ENCODE peak calls at places on chromosomes 11 and 22, in five cellular contexts. H is endodermal cell; M is kidney; P is stimulated activated CD8-positive, alpha-beta memory T cell treated with anti-CD3 and anti-CD28 coated beads, Interleukin-12 subunit alpha, Interleukin-12 subunit beta, amount 100 ng/mL, for 1 hour; E is ELR. I is an unnamed sample.

GRCh38 chr11:101914737-101915426 is at the start of gene CEP126:
- DNase-seq in H (peak; percentile 98), M (peak; percentile 98), P (peak; percentile 89), E (peak; percentile 95), I (peak; percentile 85)

GRCh38 chr11:75319035-75319877 is 32.2 kb downstream of the ARRB1 start:
- DNase-seq in H (no peak), M (peak; percentile 70), P (no peak), E (no peak), I (no peak)

GRCh38 chr11:104897891-104898684 is at the start of gene CASP12:
- DNase-seq in H (no peak), M (no peak), P (no peak), E (no peak), I (no peak)

GRCh38 chr11:75428301-75428724 is 4.7 kb downstream of the KLHL35 start:
- DNase-seq in H (peak; percentile 83), M (peak; percentile 91), P (peak; percentile 39), E (peak; percentile 64), I (peak; percentile 80)

GRCh38 chr11:116376054-116376453 is 396.7 kb downstream of the BUD13 start:
- DNase-seq in H (no peak), M (no peak), P (no peak), E (no peak), I (no peak)

GRCh38 chr11:76152741-76153608 is 53.3 kb downstream of the WNT11 start:
- DNase-seq in H (peak; percentile 63), M (no peak), P (no peak), E (no peak), I (no peak)

GRCh38 chr22:39084666-39085065 is 7.6 kb downstream of the APOBEC3G start:
- DNase-seq in H (no peak), M (no peak), P (no peak), E (no peak), I (no peak)

GRCh38 chr11:65213322-65214211 is 31.8 kb downstream of the CAPN1 start:
- DNase-seq in H (peak; percentile 81), M (peak; percentile 75), P (no peak), E (peak; percentile 16), I (no peak)

GRCh38 chr11:77642228-77642627 is 4.6 kb upstream of the CLNS1A start:
- DNase-seq in H (no peak), M (no peak), P (no peak), E (no peak), I (no peak)

GRCh38 chr11:30128269-30128932 is 102.4 kb upstream of the FSHB start:
- DNase-seq in H (peak; percentile 56), M (no peak), P (no peak), E (peak; percentile 49), I (peak; percentile 46)

GRCh38 chr11:75262436-75262835 is 21.9 kb downstream of the TPBGL start:
- DNase-seq in H (peak; percentile 58), M (peak; percentile 25), P (no peak), E (no peak), I (no peak)

GRCh38 chr11:75317446-75318122 is 33.9 kb downstream of the ARRB1 start:
- DNase-seq in H (peak; percentile 66), M (peak; percentile 59), P (no peak), E (no peak), I (no peak)

GRCh38 chr11:101863361-101863760 is 51.4 kb upstream of the CEP126 start:
- DNase-seq in H (no peak), M (no peak), P (no peak), E (peak; percentile 85), I (peak; percentile 66)

GRCh38 chr11:78197816-78198215 is 9.1 kb downstream of the USP35 start:
- DNase-seq in H (no peak), M (no peak), P (no peak), E (no peak), I (no peak)

GRCh38 chr11:59923813-59924212 is 14.4 kb upstream of the OOSP1 start:
- DNase-seq in H (peak; percentile 59), M (no peak), P (no peak), E (no peak), I (no peak)

GRCh38 chr11:3196161-3197043 is 22.2 kb downstream of the MRGPRG start:
- DNase-seq in H (peak; percentile 55), M (peak; percentile 72), P (no peak), E (no peak), I (no peak)

GRCh38 chr11:61187505-61188130 is 15.7 kb upstream of the PGA3 start:
- DNase-seq in H (peak; percentile 93), M (no peak), P (peak; percentile 68), E (peak; percentile 81), I (peak; percentile 70)

GRCh38 chr22:36369922-36370781 is 17.6 kb downstream of the MYH9 start:
- DNase-seq in H (peak; percentile 74), M (no peak), P (no peak), E (peak; percentile 65), I (peak; percentile 58)

GRCh38 chr11:75326439-75326810 is 25.0 kb downstream of the ARRB1 start:
- DNase-seq in H (no peak), M (no peak), P (no peak), E (no peak), I (no peak)

GRCh38 chr11:107565219-107565937 is at the start of gene ALKBH8:
- DNase-seq in H (peak; percentile 93), M (peak; percentile 87), P (peak; percentile 62), E (peak; percentile 81), I (peak; percentile 59)

GRCh38 chr11:18749681-18750319 is 23.8 kb upstream of the IGSF22 start:
- DNase-seq in H (peak; percentile 85), M (no peak), P (no peak), E (peak; percentile 86), I (peak; percentile 66)

GRCh38 chr11:11577932-11578331 is 43.9 kb downstream of the GALNT18 start:
- DNase-seq in H (peak; percentile 14), M (no peak), P (no peak), E (no peak), I (no peak)

GRCh38 chr11:132942611-132943324 is 589.5 kb downstream of the OPCML start:
- DNase-seq in H (peak; percentile 82), M (no peak), P (no peak), E (no peak), I (no peak)

GRCh38 chr11:102955624-102956023 is at the start of gene MMP13:
- DNase-seq in H (no peak), M (no peak), P (no peak), E (peak; percentile 24), I (peak; percentile 79)

GRCh38 chr11:63756919-63757761 is 11.4 kb downstream of the ZFTA start:
- DNase-seq in H (no peak), M (no peak), P (no peak), E (no peak), I (no peak)

GRCh38 chr11:134544095-134544815 is 132.2 kb upstream of the B3GAT1 start:
- DNase-seq in H (no peak), M (no peak), P (no peak), E (no peak), I (no peak)

GRCh38 chr22:45064313-45065268 is 54.8 kb upstream of the PHF21B start:
- DNase-seq in H (no peak), M (no peak), P (no peak), E (peak; percentile 83), I (peak; percentile 47)

GRCh38 chr22:35257321-35258143 is at the start of gene HMGXB4:
- DNase-seq in H (peak; percentile 93), M (peak; percentile 95), P (peak; percentile 83), E (peak; percentile 93), I (peak; percentile 66)

GRCh38 chr11:609355-609811 is 6.4 kb downstream of the IRF7 start:
- DNase-seq in H (no peak), M (peak; percentile 70), P (no peak), E (no peak), I (no peak)

GRCh38 chr11:68855205-68855978 is 13.7 kb upstream of the CPT1A start:
- DNase-seq in H (peak; percentile 86), M (peak; percentile 80), P (no peak), E (peak; percentile 34), I (no peak)

GRCh38 chr22:28977481-28977971 is 84.1 kb downstream of the C22orf31 start:
- DNase-seq in H (no peak), M (no peak), P (no peak), E (no peak), I (peak; percentile 28)

GRCh38 chr11:81585534-81585933 is 1148.1 kb downstream of the FAM181B start:
- DNase-seq in H (no peak), M (no peak), P (no peak), E (no peak), I (no peak)

GRCh38 chr11:77779935-77780334 is 40.6 kb downstream of the RSF1 start:
- DNase-seq in H (no peak), M (no peak), P (no peak), E (peak; percentile 50), I (peak; percentile 48)

GRCh38 chr22:19703869-19704268 is 10.4 kb upstream of the SEPTIN5 start:
- DNase-seq in H (peak; percentile 40), M (peak; percentile 42), P (no peak), E (no peak), I (no peak)

GRCh38 chr22:35205956-35206355 is 51.3 kb upstream of the HMGXB4 start:
- DNase-seq in H (no peak), M (no peak), P (no peak), E (peak; percentile 65), I (peak; percentile 33)

GRCh38 chr11:102831128-102831708 is 12.2 kb downstream of the MMP3 start:
- DNase-seq in H (peak; percentile 92), M (no peak), P (no peak), E (peak; percentile 90), I (no peak)

GRCh38 chr11:128497057-128497957 is 90.1 kb downstream of the ETS1 start:
- DNase-seq in H (peak; percentile 78), M (no peak), P (no peak), E (peak; percentile 97), I (peak; percentile 79)